ENCODE peak calls at places on chromosomes 4 and X, in eight cellular contexts. E, G, A, O, Y, L, S and Q are unnamed samples.

GRCh38 chrX:107118322-107119147 is at the start of gene RBM41:
- ATAC-seq in E (peak), G (peak), A (peak), O (peak), Y (peak), L (peak), S (peak), Q (peak)

GRCh38 chrX:21612154-21612553 is 46.0 kb downstream of the KLHL34 start:
- ATAC-seq in E (no peak), G (no peak), A (no peak), O (no peak), Y (no peak), L (no peak), S (no peak), Q (no peak)

GRCh38 chr4:99921174-99921573 is 25.2 kb downstream of the DNAJB14 start:
- ATAC-seq in E (peak), G (no peak), A (no peak), O (no peak), Y (no peak), L (no peak), S (no peak), Q (no peak)

GRCh38 chr4:110638347-110638746 is 15.5 kb upstream of the PITX2 start:
- ATAC-seq in E (no peak), G (no peak), A (no peak), O (no peak), Y (no peak), L (no peak), S (no peak), Q (no peak)

GRCh38 chr4:125727931-125728330 is 413.2 kb downstream of the FAT4 start:
- ATAC-seq in E (no peak), G (no peak), A (no peak), O (no peak), Y (no peak), L (no peak), S (no peak), Q (no peak)

GRCh38 chr4:118224239-118224829 is 128.5 kb downstream of the PRSS12 start:
- ATAC-seq in E (peak), G (no peak), A (no peak), O (peak), Y (peak), L (no peak), S (peak), Q (peak)

GRCh38 chr4:99841143-99841542 is 24.5 kb downstream of the DAPP1 start:
- ATAC-seq in E (no peak), G (peak), A (no peak), O (no peak), Y (no peak), L (no peak), S (no peak), Q (no peak)

GRCh38 chr4:663046-663437 is 11.0 kb downstream of the ATP5ME start:
- ATAC-seq in E (no peak), G (no peak), A (peak), O (peak), Y (peak), L (no peak), S (peak), Q (no peak)

GRCh38 chr4:34009951-34010350 is 2234.4 kb downstream of the ARAP2 start:
- ATAC-seq in E (no peak), G (no peak), A (no peak), O (no peak), Y (no peak), L (no peak), S (no peak), Q (no peak)

GRCh38 chr4:184620208-184620867 is 28.9 kb downstream of the CASP3 start:
- ATAC-seq in E (peak), G (no peak), A (no peak), O (peak), Y (no peak), L (no peak), S (peak), Q (no peak)

GRCh38 chrX:109049903-109050302 is 313.5 kb upstream of the IRS4 start:
- ATAC-seq in E (no peak), G (no peak), A (no peak), O (no peak), Y (peak), L (no peak), S (no peak), Q (no peak)

GRCh38 chr4:148790246-148790645 is 348.0 kb upstream of the NR3C2 start:
- ATAC-seq in E (no peak), G (no peak), A (no peak), O (no peak), Y (no peak), L (no peak), S (no peak), Q (no peak)

GRCh38 chr4:177108708-177109107 is 201.0 kb upstream of the NEIL3 start:
- ATAC-seq in E (no peak), G (no peak), A (no peak), O (no peak), Y (peak), L (no peak), S (no peak), Q (peak)

GRCh38 chr4:106985830-106986229 is 50.3 kb downstream of the DKK2 start:
- ATAC-seq in E (no peak), G (no peak), A (no peak), O (no peak), Y (no peak), L (no peak), S (no peak), Q (no peak)

GRCh38 chrX:44953734-44954502 is 80.9 kb downstream of the KDM6A start:
- ATAC-seq in E (no peak), G (no peak), A (no peak), O (peak), Y (peak), L (no peak), S (no peak), Q (no peak)

GRCh38 chr4:25863347-25863784 is 578 bp upstream of the SEL1L3 start:
- ATAC-seq in E (no peak), G (no peak), A (no peak), O (peak), Y (peak), L (peak), S (peak), Q (no peak)

GRCh38 chr4:2333356-2333841 is 71.5 kb upstream of the MXD4 start:
- ATAC-seq in E (peak), G (no peak), A (no peak), O (peak), Y (peak), L (no peak), S (peak), Q (peak)

GRCh38 chr4:13527192-13527982 is 16.9 kb downstream of the NKX3-2 start:
- ATAC-seq in E (peak), G (no peak), A (no peak), O (no peak), Y (no peak), L (no peak), S (no peak), Q (no peak)

GRCh38 chr4:10180927-10181744 is 64.5 kb upstream of the WDR1 start:
- ATAC-seq in E (peak), G (peak), A (no peak), O (peak), Y (no peak), L (no peak), S (peak), Q (no peak)

GRCh38 chr4:86331362-86331761 is 28.5 kb downstream of the MAPK10 start:
- ATAC-seq in E (no peak), G (no peak), A (no peak), O (no peak), Y (no peak), L (no peak), S (no peak), Q (no peak)

GRCh38 chr4:183164963-183165362 is 65.9 kb downstream of the WWC2 start:
- ATAC-seq in E (no peak), G (no peak), A (no peak), O (peak), Y (peak), L (peak), S (peak), Q (no peak)

GRCh38 chr4:142414336-142414945 is 431.7 kb downstream of the INPP4B start:
- ATAC-seq in E (no peak), G (no peak), A (no peak), O (no peak), Y (no peak), L (no peak), S (no peak), Q (no peak)